ENCODE peak calls at places on chromosomes 12 and 14, in seven cellular contexts. S is Peyer's patch, E is prostate gland, C is activated B cell treated with CpG ODN at 0.5 μM for 24 hours, K is GM12865, I is H9, X is CD14-positive monocyte. U is an unnamed sample.

GRCh38 chr14:60396718-60397343 is 89.0 kb downstream of the C14orf39 start:
- DNase-seq in S (no peak), E (no peak), C (no peak), K (no peak), I (no peak), X (no peak), U (no peak)

GRCh38 chr14:53953828-53954550 is 2.6 kb downstream of the BMP4 start:
- DNase-seq in S (peak), E (peak), C (no peak), K (peak), I (peak), X (no peak), U (no peak)

GRCh38 chr12:41897593-41897992 is 247.1 kb downstream of the GXYLT1 start:
- DNase-seq in S (no peak), E (no peak), C (no peak), K (no peak), I (no peak), X (no peak), U (no peak)

GRCh38 chr12:32240833-32241232 is 134.2 kb downstream of the BICD1 start:
- DNase-seq in S (no peak), E (no peak), C (no peak), K (no peak), I (no peak), X (no peak), U (no peak)

GRCh38 chr14:95300697-95301526 is 18.8 kb downstream of the CLMN start:
- DNase-seq in S (no peak), E (no peak), C (no peak), K (no peak), I (no peak), X (no peak), U (no peak)

GRCh38 chr12:26124491-26125450 is at the start of gene BHLHE41:
- DNase-seq in S (peak), E (peak), C (peak), K (peak), I (peak), X (no peak), U (no peak)

GRCh38 chr14:100376751-100377171 is 53.6 kb downstream of the SLC25A47 start:
- DNase-seq in S (no peak), E (no peak), C (no peak), K (no peak), I (no peak), X (peak), U (no peak)

GRCh38 chr12:49012739-49013138 is 5.8 kb downstream of the PRKAG1 start:
- DNase-seq in S (no peak), E (no peak), C (no peak), K (no peak), I (no peak), X (no peak), U (no peak)

GRCh38 chr12:65282840-65283239 is 4.4 kb downstream of the MSRB3 start:
- DNase-seq in S (no peak), E (no peak), C (no peak), K (no peak), I (no peak), X (no peak), U (no peak)

GRCh38 chr12:47194501-47194900 is 114.7 kb upstream of the AMIGO2 start:
- DNase-seq in S (no peak), E (no peak), C (no peak), K (peak), I (no peak), X (no peak), U (no peak)

GRCh38 chr12:1171657-1172056 is 180.6 kb downstream of the ERC1 start:
- DNase-seq in S (no peak), E (no peak), C (no peak), K (no peak), I (no peak), X (no peak), U (no peak)

GRCh38 chr14:98940693-98941437 is 331.1 kb downstream of the BCL11B start:
- DNase-seq in S (peak), E (no peak), C (no peak), K (no peak), I (no peak), X (no peak), U (no peak)

GRCh38 chr14:77843155-77843554 is 43.2 kb downstream of the ADCK1 start:
- DNase-seq in S (no peak), E (no peak), C (no peak), K (no peak), I (no peak), X (no peak), U (no peak)

GRCh38 chr12:10301103-10301502 is 6.6 kb upstream of the KLRD1 start:
- DNase-seq in S (no peak), E (no peak), C (no peak), K (no peak), I (no peak), X (no peak), U (no peak)

GRCh38 chr14:36660736-36661505 is 739 bp upstream of the PAX9 start:
- DNase-seq in S (no peak), E (no peak), C (no peak), K (no peak), I (peak), X (no peak), U (no peak)

GRCh38 chr14:35879654-35880249 is 53.6 kb downstream of the BRMS1L start:
- DNase-seq in S (no peak), E (no peak), C (no peak), K (peak), I (no peak), X (no peak), U (no peak)

GRCh38 chr12:87866602-87867292 is 162.5 kb downstream of the C12orf50 start:
- DNase-seq in S (no peak), E (no peak), C (no peak), K (peak), I (peak), X (no peak), U (no peak)

GRCh38 chr12:85834378-85834777 is 1.8 kb downstream of the RASSF9 start:
- DNase-seq in S (no peak), E (no peak), C (no peak), K (no peak), I (no peak), X (no peak), U (no peak)

GRCh38 chr12:6463211-6463610 is 7.3 kb downstream of the VAMP1 start:
- DNase-seq in S (no peak), E (no peak), C (no peak), K (no peak), I (no peak), X (no peak), U (no peak)

GRCh38 chr12:2154050-2154449 is 101.3 kb downstream of the CACNA1C start:
- DNase-seq in S (no peak), E (no peak), C (no peak), K (no peak), I (no peak), X (no peak), U (no peak)

GRCh38 chr14:96145116-96145864 is 59.3 kb upstream of the BDKRB2 start:
- DNase-seq in S (no peak), E (no peak), C (no peak), K (no peak), I (no peak), X (no peak), U (no peak)

GRCh38 chr12:89051065-89051677 is 301.1 kb downstream of the DUSP6 start:
- DNase-seq in S (no peak), E (peak), C (no peak), K (peak), I (no peak), X (no peak), U (no peak)

GRCh38 chr12:11882301-11883019 is 188.3 kb upstream of the BCL2L14 start:
- DNase-seq in S (no peak), E (no peak), C (no peak), K (no peak), I (no peak), X (no peak), U (no peak)

GRCh38 chr14:21860172-21860571 is 186.6 kb upstream of the OR4E1 start:
- DNase-seq in S (no peak), E (no peak), C (no peak), K (peak), I (peak), X (no peak), U (no peak)

GRCh38 chr14:69073925-69074324 is 79.0 kb downstream of the DCAF5 start:
- DNase-seq in S (no peak), E (no peak), C (no peak), K (no peak), I (no peak), X (no peak), U (no peak)

GRCh38 chr14:81432171-81432570 is 32.0 kb upstream of the STON2 start:
- DNase-seq in S (no peak), E (no peak), C (no peak), K (no peak), I (no peak), X (no peak), U (no peak)

GRCh38 chr14:41558527-41558926 is 48.1 kb upstream of the LRFN5 start:
- DNase-seq in S (no peak), E (no peak), C (no peak), K (no peak), I (no peak), X (no peak), U (no peak)

GRCh38 chr12:52235001-52235760 is 2.1 kb downstream of the KRT7 start:
- DNase-seq in S (no peak), E (no peak), C (no peak), K (no peak), I (no peak), X (no peak), U (no peak)

GRCh38 chr14:61297581-61297980 is 16.4 kb upstream of the TMEM30B start:
- DNase-seq in S (no peak), E (no peak), C (no peak), K (no peak), I (no peak), X (no peak), U (no peak)

GRCh38 chr12:39199371-39199770 is 243.5 kb downstream of the KIF21A start:
- DNase-seq in S (no peak), E (no peak), C (no peak), K (no peak), I (no peak), X (no peak), U (no peak)

GRCh38 chr12:105167346-105167745 is 59.8 kb downstream of the WASHC4 start:
- DNase-seq in S (no peak), E (no peak), C (no peak), K (no peak), I (no peak), X (no peak), U (no peak)

GRCh38 chr14:73477618-73478266 is 13.0 kb upstream of the RIOX1 start:
- DNase-seq in S (no peak), E (no peak), C (no peak), K (peak), I (no peak), X (peak), U (no peak)

GRCh38 chr12:91127751-91128150 is 16.5 kb upstream of the LUM start:
- DNase-seq in S (no peak), E (no peak), C (no peak), K (no peak), I (no peak), X (no peak), U (no peak)

GRCh38 chr12:67394600-67394999 is 125.4 kb downstream of the CAND1 start:
- DNase-seq in S (no peak), E (peak), C (no peak), K (no peak), I (peak), X (no peak), U (no peak)

GRCh38 chr12:63941879-63942278 is 97.4 kb downstream of the SRGAP1 start:
- DNase-seq in S (no peak), E (no peak), C (no peak), K (no peak), I (no peak), X (no peak), U (no peak)

GRCh38 chr14:93993382-93993781 is 3.7 kb upstream of the CCDC197 start:
- DNase-seq in S (no peak), E (no peak), C (no peak), K (no peak), I (no peak), X (no peak), U (no peak)

GRCh38 chr12:76680940-76681339 is 83.0 kb upstream of the ZDHHC17 start:
- DNase-seq in S (no peak), E (no peak), C (no peak), K (no peak), I (no peak), X (no peak), U (no peak)

GRCh38 chr12:47080725-47081502 is 1.2 kb upstream of the AMIGO2 start:
- DNase-seq in S (peak), E (peak), C (peak), K (no peak), I (no peak), X (peak), U (no peak)

DNA sequence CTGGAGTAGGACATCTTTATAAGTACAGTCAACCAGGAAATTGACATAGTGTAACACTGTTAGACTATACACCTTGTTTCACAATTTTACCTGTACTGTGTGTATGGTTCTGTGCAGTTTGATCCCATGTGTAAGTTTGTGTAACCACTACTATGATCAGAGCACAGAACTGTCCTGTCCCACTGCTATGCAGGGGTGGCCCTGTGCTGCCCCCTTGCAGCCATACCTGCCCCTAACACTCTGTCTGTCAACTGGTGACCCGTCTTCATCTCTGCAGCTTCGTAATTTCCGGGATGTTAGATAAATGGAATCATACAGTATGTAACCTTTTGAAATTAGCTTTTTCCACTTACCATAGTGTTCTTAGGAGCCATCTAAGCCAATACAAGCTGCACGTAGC is 58.7 kb upstream of the RD3L start:
- DNase-seq in S (no peak), E (no peak), C (no peak), K (no peak), I (no peak), X (no peak), U (no peak)
- TF ChIP-seq CTCF in S (no peak), E (no peak), C (no peak), K (peak), I (peak), X (peak), U (peak)

GRCh38 chr12:112087055-112087850 is 21.3 kb downstream of the NAA25 start:
- DNase-seq in S (no peak), E (no peak), C (no peak), K (no peak), I (no peak), X (no peak), U (no peak)
- TF ChIP-seq CTCF in S (peak), E (no peak), C (no peak), K (no peak), I (peak), X (no peak), U (peak)

GRCh38 chr12:43805857-43806736 is at the start of gene TWF1:
- DNase-seq in S (peak), E (peak), C (peak), K (peak), I (peak), X (peak), U (peak)
- TF ChIP-seq CTCF in S (peak), E (no peak), C (no peak), K (peak), I (peak), X (peak), U (peak)

GRCh38 chr14:103724116-103724515 is 8.5 kb downstream of the ZFYVE21 start:
- DNase-seq in S (peak), E (no peak), C (no peak), K (no peak), I (no peak), X (no peak), U (no peak)
- TF ChIP-seq CTCF in S (no peak), E (no peak), C (no peak), K (no peak), I (no peak), X (no peak), U (no peak)

DNA sequence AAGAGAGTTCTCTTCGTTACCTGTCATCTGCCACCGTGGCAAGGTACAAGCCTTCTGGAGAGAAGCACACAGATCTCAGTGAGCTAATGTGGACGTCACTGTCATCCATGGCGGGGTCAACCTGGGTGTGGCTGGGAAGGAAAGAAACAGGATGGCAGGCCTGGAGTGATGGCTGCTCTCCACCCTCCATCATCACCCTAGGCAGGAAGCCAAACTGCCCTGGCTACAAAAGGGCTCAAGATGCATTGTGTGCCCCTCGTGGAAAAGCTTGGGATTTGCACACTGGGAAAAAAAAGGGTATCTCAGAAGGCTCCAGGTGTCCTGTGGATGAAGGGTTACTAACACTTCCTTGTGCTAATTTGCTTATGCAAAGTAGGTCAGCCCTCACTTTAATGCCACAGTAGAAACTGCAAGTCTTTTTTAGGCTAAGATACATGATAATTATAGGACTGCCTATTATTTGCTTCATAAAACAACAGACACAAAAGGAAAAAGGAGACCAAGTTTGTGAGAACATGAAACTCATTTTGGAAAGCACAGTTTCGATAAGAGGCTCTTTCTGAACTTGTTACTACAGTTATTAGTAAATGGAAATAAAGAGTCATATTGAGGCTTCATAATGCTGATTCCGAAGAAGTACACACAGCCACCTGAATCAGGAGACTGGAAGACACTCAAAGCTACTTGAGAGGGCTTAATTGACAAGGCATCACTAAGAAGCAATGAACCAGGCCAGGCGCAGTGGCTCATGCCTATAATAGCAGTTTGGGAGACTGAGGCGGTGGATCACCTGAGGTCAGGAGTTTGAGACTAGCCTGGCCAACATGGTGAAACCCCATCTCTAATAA is 18.9 kb downstream of the RFC5 start:
- DNase-seq in S (no peak), E (no peak), C (no peak), K (peak), I (peak), X (no peak), U (no peak)
- TF ChIP-seq CTCF in S (no peak), E (no peak), C (no peak), K (no peak), I (peak), X (no peak), U (peak)

GRCh38 chr14:103679351-103679750 is 35.9 kb downstream of the XRCC3 start:
- DNase-seq in S (no peak), E (peak), C (peak), K (peak), I (peak), X (peak), U (no peak)
- TF ChIP-seq CTCF in S (peak), E (no peak), C (no peak), K (peak), I (peak), X (peak), U (peak)

DNA sequence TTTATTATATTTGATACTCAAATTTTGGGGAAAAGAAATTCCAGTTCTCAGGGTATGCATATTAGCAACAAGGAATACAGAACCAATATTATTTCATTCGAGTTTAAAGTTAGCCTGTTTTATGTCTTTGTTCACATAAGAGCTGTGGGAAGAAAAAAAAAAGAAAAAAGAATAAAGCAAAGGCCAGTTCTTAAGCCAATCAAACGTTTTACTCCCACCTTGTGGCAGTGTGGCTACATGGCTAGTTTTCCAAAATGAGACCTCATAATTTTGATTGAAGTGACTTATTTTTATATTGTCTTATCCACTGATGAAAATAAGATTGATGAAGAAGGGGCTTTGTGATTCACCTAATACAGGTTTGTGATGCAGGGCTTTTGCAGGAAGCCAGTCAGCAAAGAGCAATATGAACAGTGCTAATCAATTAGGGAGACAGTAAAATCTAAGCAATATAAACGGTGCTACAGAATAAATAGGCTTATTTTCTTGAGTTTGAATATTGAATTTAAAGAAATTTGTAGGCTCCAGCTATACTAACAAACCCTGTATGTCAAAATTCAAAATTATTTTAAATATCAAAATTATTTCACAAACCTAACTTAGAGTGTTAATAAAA is 624.1 kb upstream of the FOXG1 start:
- DNase-seq in S (no peak), E (no peak), C (no peak), K (no peak), I (no peak), X (no peak), U (no peak)
- TF ChIP-seq CTCF in S (no peak), E (no peak), C (no peak), K (no peak), I (peak), X (no peak), U (peak)

GRCh38 chr12:107560194-107560905 is 125.2 kb upstream of the PWP1 start:
- DNase-seq in S (no peak), E (no peak), C (no peak), K (no peak), I (peak), X (no peak), U (no peak)
- TF ChIP-seq CTCF in S (no peak), E (no peak), C (no peak), K (no peak), I (peak), X (no peak), U (peak)

GRCh38 chr12:113779774-113780173 is 186.4 kb downstream of the RBM19 start:
- DNase-seq in S (no peak), E (no peak), C (no peak), K (no peak), I (no peak), X (no peak), U (no peak)
- TF ChIP-seq CTCF in S (no peak), E (no peak), C (no peak), K (no peak), I (no peak), X (no peak), U (no peak)